ENCODE peak calls at places on chromosomes 7 and 10, in six cellular contexts. One of them, this sample, is unnamed.
A peak's percentile ranks its signal among the peaks of the same experiment; 100 is the strongest.

GRCh38 chr7:142323706-142324105 is 65.8 kb upstream of the PRSS58 start:
- DNase-seq in heart left ventricle: no peak
- DNase-seq in prostate gland: no peak
- DNase-seq in adrenal gland: no peak
- DNase-seq in IMR-90: no peak
- DNase-seq in tibial nerve: peak; percentile 18
- DNase-seq in this sample: no peak

GRCh38 chr10:35000936-35001335 is 89.2 kb downstream of the CUL2 start:
- DNase-seq in heart left ventricle: no peak
- DNase-seq in prostate gland: no peak
- DNase-seq in adrenal gland: no peak
- DNase-seq in IMR-90: peak; percentile 35
- DNase-seq in tibial nerve: no peak
- DNase-seq in this sample: no peak

GRCh38 chr7:107090452-107090851 is 45.9 kb downstream of the PRKAR2B start:
- DNase-seq in heart left ventricle: no peak
- DNase-seq in prostate gland: no peak
- DNase-seq in adrenal gland: no peak
- DNase-seq in IMR-90: no peak
- DNase-seq in tibial nerve: no peak
- DNase-seq in this sample: no peak

GRCh38 chr10:128985036-128985435 is 482.0 kb upstream of the MGMT start:
- DNase-seq in heart left ventricle: no peak
- DNase-seq in prostate gland: no peak
- DNase-seq in adrenal gland: no peak
- DNase-seq in IMR-90: no peak
- DNase-seq in tibial nerve: no peak
- DNase-seq in this sample: no peak

GRCh38 chr7:85287126-85287825 is 100.4 kb upstream of the SEMA3D start:
- DNase-seq in heart left ventricle: no peak
- DNase-seq in prostate gland: no peak
- DNase-seq in adrenal gland: no peak
- DNase-seq in IMR-90: peak; percentile 56
- DNase-seq in tibial nerve: no peak
- DNase-seq in this sample: no peak

GRCh38 chr7:90596745-90597526 is 815 bp downstream of the CDK14 start:
- DNase-seq in heart left ventricle: no peak
- DNase-seq in prostate gland: no peak
- DNase-seq in adrenal gland: no peak
- DNase-seq in IMR-90: peak; percentile 48
- DNase-seq in tibial nerve: no peak
- DNase-seq in this sample: no peak

GRCh38 chr10:97550336-97551149 is 22.0 kb upstream of the ANKRD2 start:
- DNase-seq in heart left ventricle: no peak
- DNase-seq in prostate gland: no peak
- DNase-seq in adrenal gland: no peak
- DNase-seq in IMR-90: no peak
- DNase-seq in tibial nerve: no peak
- DNase-seq in this sample: no peak

GRCh38 chr10:124911124-124912051 is 30.5 kb upstream of the ZRANB1 start:
- DNase-seq in heart left ventricle: no peak
- DNase-seq in prostate gland: peak; percentile 37
- DNase-seq in adrenal gland: no peak
- DNase-seq in IMR-90: peak; percentile 67
- DNase-seq in tibial nerve: peak; percentile 38
- DNase-seq in this sample: no peak

GRCh38 chr10:71805776-71806705 is 32.7 kb upstream of the VSIR start:
- DNase-seq in heart left ventricle: no peak
- DNase-seq in prostate gland: no peak
- DNase-seq in adrenal gland: no peak
- DNase-seq in IMR-90: no peak
- DNase-seq in tibial nerve: no peak
- DNase-seq in this sample: no peak

GRCh38 chr10:27998178-27998953 is 513 bp downstream of the ODAD2 start:
- DNase-seq in heart left ventricle: no peak
- DNase-seq in prostate gland: peak; percentile 8
- DNase-seq in adrenal gland: peak; percentile 42
- DNase-seq in IMR-90: peak; percentile 26
- DNase-seq in tibial nerve: no peak
- DNase-seq in this sample: peak; percentile 67

GRCh38 chr7:114026486-114027089 is 107.8 kb upstream of the PPP1R3A start:
- DNase-seq in heart left ventricle: no peak
- DNase-seq in prostate gland: peak; percentile 25
- DNase-seq in adrenal gland: no peak
- DNase-seq in IMR-90: peak; percentile 52
- DNase-seq in tibial nerve: peak; percentile 65
- DNase-seq in this sample: no peak

GRCh38 chr10:65950075-65950474 is 975.8 kb upstream of the LRRTM3 start:
- DNase-seq in heart left ventricle: no peak
- DNase-seq in prostate gland: no peak
- DNase-seq in adrenal gland: no peak
- DNase-seq in IMR-90: no peak
- DNase-seq in tibial nerve: no peak
- DNase-seq in this sample: no peak

GRCh38 chr10:65570143-65571010 is 1355.5 kb upstream of the LRRTM3 start:
- DNase-seq in heart left ventricle: peak; percentile 30
- DNase-seq in prostate gland: peak; percentile 7
- DNase-seq in adrenal gland: peak; percentile 26
- DNase-seq in IMR-90: peak; percentile 16
- DNase-seq in tibial nerve: no peak
- DNase-seq in this sample: no peak

GRCh38 chr7:155589001-155589980 is 42.9 kb upstream of the CNPY1 start:
- DNase-seq in heart left ventricle: no peak
- DNase-seq in prostate gland: no peak
- DNase-seq in adrenal gland: no peak
- DNase-seq in IMR-90: no peak
- DNase-seq in tibial nerve: no peak
- DNase-seq in this sample: no peak

GRCh38 chr7:155340071-155340531 is 42.4 kb downstream of the INSIG1 start:
- DNase-seq in heart left ventricle: no peak
- DNase-seq in prostate gland: no peak
- DNase-seq in adrenal gland: no peak
- DNase-seq in IMR-90: no peak
- DNase-seq in tibial nerve: no peak
- DNase-seq in this sample: peak; percentile 35

GRCh38 chr7:156626220-156626895 is 14.2 kb upstream of the RNF32 start:
- DNase-seq in heart left ventricle: no peak
- DNase-seq in prostate gland: no peak
- DNase-seq in adrenal gland: no peak
- DNase-seq in IMR-90: no peak
- DNase-seq in tibial nerve: no peak
- DNase-seq in this sample: no peak

GRCh38 chr7:28572321-28573058 is 160.2 kb downstream of the CREB5 start:
- DNase-seq in heart left ventricle: no peak
- DNase-seq in prostate gland: peak; percentile 26
- DNase-seq in adrenal gland: no peak
- DNase-seq in IMR-90: no peak
- DNase-seq in tibial nerve: no peak
- DNase-seq in this sample: no peak

GRCh38 chr7:125061776-125062397 is 132.3 kb upstream of the POT1 start:
- DNase-seq in heart left ventricle: no peak
- DNase-seq in prostate gland: no peak
- DNase-seq in adrenal gland: no peak
- DNase-seq in IMR-90: peak; percentile 41
- DNase-seq in tibial nerve: no peak
- DNase-seq in this sample: no peak

GRCh38 chr7:158138329-158138597 is 449.4 kb downstream of the PTPRN2 start:
- DNase-seq in heart left ventricle: no peak
- DNase-seq in prostate gland: no peak
- DNase-seq in adrenal gland: no peak
- DNase-seq in IMR-90: no peak
- DNase-seq in tibial nerve: no peak
- DNase-seq in this sample: no peak

GRCh38 chr7:25028370-25028971 is 48.5 kb upstream of the OSBPL3 start:
- DNase-seq in heart left ventricle: no peak
- DNase-seq in prostate gland: no peak
- DNase-seq in adrenal gland: no peak
- DNase-seq in IMR-90: peak; percentile 96
- DNase-seq in tibial nerve: no peak
- DNase-seq in this sample: no peak

GRCh38 chr7:20064974-20065862 is 152.0 kb downstream of the MACC1 start:
- DNase-seq in heart left ventricle: no peak
- DNase-seq in prostate gland: no peak
- DNase-seq in adrenal gland: no peak
- DNase-seq in IMR-90: peak; percentile 12
- DNase-seq in tibial nerve: no peak
- DNase-seq in this sample: no peak

GRCh38 chr7:33757050-33757449 is 148.3 kb upstream of the BMPER start:
- DNase-seq in heart left ventricle: no peak
- DNase-seq in prostate gland: no peak
- DNase-seq in adrenal gland: no peak
- DNase-seq in IMR-90: peak; percentile 64
- DNase-seq in tibial nerve: no peak
- DNase-seq in this sample: no peak

GRCh38 chr10:89301231-89301630 is 615 bp upstream of the IFIT2 start:
- DNase-seq in heart left ventricle: peak; percentile 43
- DNase-seq in prostate gland: no peak
- DNase-seq in adrenal gland: no peak
- DNase-seq in IMR-90: peak; percentile 43
- DNase-seq in tibial nerve: peak; percentile 51
- DNase-seq in this sample: no peak

GRCh38 chr7:41709621-41710020 is 6.7 kb upstream of the INHBA start:
- DNase-seq in heart left ventricle: no peak
- DNase-seq in prostate gland: no peak
- DNase-seq in adrenal gland: no peak
- DNase-seq in IMR-90: peak; percentile 99
- DNase-seq in tibial nerve: no peak
- DNase-seq in this sample: no peak

GRCh38 chr10:101607124-101607523 is 19.0 kb downstream of the DPCD start:
- DNase-seq in heart left ventricle: no peak
- DNase-seq in prostate gland: no peak
- DNase-seq in adrenal gland: no peak
- DNase-seq in IMR-90: no peak
- DNase-seq in tibial nerve: no peak
- DNase-seq in this sample: no peak

GRCh38 chr7:73521636-73522080 is 435 bp downstream of the BAZ1B start:
- DNase-seq in heart left ventricle: no peak
- DNase-seq in prostate gland: no peak
- DNase-seq in adrenal gland: peak; percentile 78
- DNase-seq in IMR-90: peak; percentile 20
- DNase-seq in tibial nerve: no peak
- DNase-seq in this sample: peak; percentile 77

GRCh38 chr7:128030999-128031681 is at the start of gene LRRC4:
- DNase-seq in heart left ventricle: peak; percentile 31
- DNase-seq in prostate gland: no peak
- DNase-seq in adrenal gland: peak; percentile 67
- DNase-seq in IMR-90: peak; percentile 43
- DNase-seq in tibial nerve: no peak
- DNase-seq in this sample: no peak

GRCh38 chr7:159035571-159036073 is 109.0 kb downstream of the VIPR2 start:
- DNase-seq in heart left ventricle: no peak
- DNase-seq in prostate gland: no peak
- DNase-seq in adrenal gland: no peak
- DNase-seq in IMR-90: no peak
- DNase-seq in tibial nerve: peak; percentile 4
- DNase-seq in this sample: peak; percentile 30

GRCh38 chr10:125148021-125148439 is 12.3 kb downstream of the CTBP2 start:
- DNase-seq in heart left ventricle: no peak
- DNase-seq in prostate gland: no peak
- DNase-seq in adrenal gland: no peak
- DNase-seq in IMR-90: no peak
- DNase-seq in tibial nerve: peak; percentile 38
- DNase-seq in this sample: no peak

GRCh38 chr10:116888380-116889055 is 39.2 kb downstream of the ENO4 start:
- DNase-seq in heart left ventricle: no peak
- DNase-seq in prostate gland: peak; percentile 65
- DNase-seq in adrenal gland: peak; percentile 64
- DNase-seq in IMR-90: peak; percentile 89
- DNase-seq in tibial nerve: peak; percentile 52
- DNase-seq in this sample: peak; percentile 80

GRCh38 chr10:21929070-21929469 is 74.5 kb downstream of the DNAJC1 start:
- DNase-seq in heart left ventricle: no peak
- DNase-seq in prostate gland: no peak
- DNase-seq in adrenal gland: no peak
- DNase-seq in IMR-90: peak; percentile 5
- DNase-seq in tibial nerve: no peak
- DNase-seq in this sample: no peak

GRCh38 chr7:2525161-2525930 is 5.8 kb downstream of the LFNG start:
- DNase-seq in heart left ventricle: no peak
- DNase-seq in prostate gland: no peak
- DNase-seq in adrenal gland: no peak
- DNase-seq in IMR-90: no peak
- DNase-seq in tibial nerve: no peak
- DNase-seq in this sample: no peak
- TF ChIP-seq POLR2A in heart left ventricle: no peak
- TF ChIP-seq POLR2A in prostate gland: no peak
- TF ChIP-seq POLR2A in adrenal gland: no peak
- TF ChIP-seq POLR2A in IMR-90: no peak
- TF ChIP-seq POLR2A in tibial nerve: no peak
- TF ChIP-seq POLR2A in this sample: no peak

DNA sequence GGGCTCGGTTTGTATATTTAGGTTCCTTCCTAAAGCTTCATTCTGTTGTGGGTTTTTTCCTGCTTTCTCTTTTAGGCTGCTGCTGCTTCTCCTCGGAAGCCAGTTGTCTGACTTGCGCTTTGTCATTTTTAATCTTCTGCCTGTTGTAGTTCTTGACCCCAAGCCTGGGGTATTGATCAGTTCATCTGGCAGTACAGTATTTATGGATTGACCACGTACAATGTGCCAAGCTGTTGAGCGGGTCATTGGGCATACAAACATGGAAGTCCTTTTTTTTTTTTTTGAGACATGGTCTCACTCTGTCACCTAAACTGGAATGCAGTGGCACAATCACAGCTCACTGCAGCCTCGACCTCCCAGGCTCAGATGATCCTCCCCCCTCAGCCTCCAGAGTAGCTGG is 4.3 kb downstream of the PROSER2 start:
- DNase-seq in heart left ventricle: no peak
- DNase-seq in prostate gland: no peak
- DNase-seq in adrenal gland: no peak
- DNase-seq in IMR-90: no peak
- DNase-seq in tibial nerve: no peak
- DNase-seq in this sample: no peak
- H3K4me1 ChIP-seq in heart left ventricle: no peaks in the 10 kb centered on the region
- H3K4me1 ChIP-seq in prostate gland: no peaks in the 10 kb centered on the region
- H3K4me1 ChIP-seq in adrenal gland: no peaks in the 10 kb centered on the region
- H3K4me1 ChIP-seq in IMR-90: peaks cover 5% of the 10 kb centered on the region
- H3K4me1 ChIP-seq in tibial nerve: no peaks in the 10 kb centered on the region
- H3K4me1 ChIP-seq in this sample: peaks cover 24% of the 10 kb centered on the region

DNA sequence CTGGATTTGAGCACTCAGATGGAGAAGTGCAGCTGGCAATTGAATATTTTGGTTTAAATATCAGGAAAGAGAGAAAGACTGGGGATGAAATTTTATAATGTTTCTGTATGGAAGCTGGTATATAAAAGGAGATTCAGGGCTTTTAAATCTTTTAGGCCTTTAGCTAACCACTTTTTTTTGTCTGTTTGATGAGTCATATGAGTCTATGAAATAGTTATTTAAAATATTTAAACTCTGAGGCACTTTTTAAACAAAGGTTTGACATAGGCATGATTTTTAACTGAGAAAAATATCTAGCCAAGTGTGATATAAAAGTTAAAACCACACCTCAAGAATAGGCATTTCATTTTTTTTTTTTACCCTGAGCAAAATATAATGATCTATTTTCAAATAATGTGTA is 944.3 kb downstream of the GATA3 start:
- DNase-seq in heart left ventricle: no peak
- DNase-seq in prostate gland: no peak
- DNase-seq in adrenal gland: no peak
- DNase-seq in IMR-90: no peak
- DNase-seq in tibial nerve: no peak
- DNase-seq in this sample: no peak
- H3K27ac ChIP-seq in heart left ventricle: no peak overlapping the region
- H3K27ac ChIP-seq in prostate gland: no peak overlapping the region
- H3K27ac ChIP-seq in adrenal gland: no peak overlapping the region
- H3K27ac ChIP-seq in IMR-90: no peak overlapping the region
- H3K27ac ChIP-seq in tibial nerve: no peak overlapping the region
- H3K27ac ChIP-seq in this sample: no peak overlapping the region

GRCh38 chr10:114821293-114821914 is at the start of gene FHIP2A:
- DNase-seq in heart left ventricle: peak; percentile 83
- DNase-seq in prostate gland: peak; percentile 64
- DNase-seq in adrenal gland: peak; percentile 88
- DNase-seq in IMR-90: peak; percentile 66
- DNase-seq in tibial nerve: peak; percentile 69
- DNase-seq in this sample: peak; percentile 83
- TF ChIP-seq POLR2A in heart left ventricle: no peak
- TF ChIP-seq POLR2A in prostate gland: no peak
- TF ChIP-seq POLR2A in adrenal gland: peak; percentile 45
- TF ChIP-seq POLR2A in IMR-90: peak; percentile 27
- TF ChIP-seq POLR2A in tibial nerve: peak; percentile 37
- TF ChIP-seq POLR2A in this sample: peak; percentile 75